ENCODE peak calls at places on chromosomes 3 and 15, in four cellular contexts. M is EH; Z is naive thymus-derived CD4-positive, alpha-beta T cell; L is activated CD4-positive, alpha-beta T cell treated with anti-CD3 and anti-CD28 coated beads, Interleukin-2, amount 10 ng/mL, durations not matched to agents 7 days and 5 days. B is an unnamed sample.

GRCh38 chr15:51232581-51232980 is 105.8 kb downstream of the CYP19A1 start:
- DNase-seq in M (peak; percentile 27), Z (no peak), L (no peak), B (no peak)

GRCh38 chr15:45534821-45535220 is 12.3 kb upstream of the SLC30A4 start:
- DNase-seq in Z (no peak), L (no peak), M (no peak), B (no peak)

GRCh38 chr15:43253431-43254403 is 13.0 kb downstream of the TGM5 start:
- DNase-seq in L (no peak), Z (no peak), M (peak; percentile 30), B (peak; percentile 69)

GRCh38 chr3:186966406-186966805 is 36.1 kb downstream of the ST6GAL1 start:
- DNase-seq in L (no peak), Z (no peak), M (no peak), B (no peak)

GRCh38 chr3:28050895-28051294 is 190.5 kb upstream of the CMC1 start:
- DNase-seq in Z (no peak), L (no peak), M (peak; percentile 12), B (peak; percentile 47)

GRCh38 chr3:42442640-42443039 is 32.2 kb upstream of the LYZL4 start:
- DNase-seq in L (no peak), M (no peak), Z (no peak), B (no peak)

GRCh38 chr3:125350597-125350996 is 24.5 kb downstream of the ZNF148 start:
- DNase-seq in L (no peak), M (no peak), Z (no peak), B (no peak)

GRCh38 chr3:55159016-55159415 is 231.2 kb upstream of the LRTM1 start:
- DNase-seq in M (no peak), Z (no peak), L (no peak), B (no peak)

GRCh38 chr3:58141766-58142345 is 68.9 kb downstream of the DNASE1L3 start:
- DNase-seq in M (no peak), Z (no peak), L (no peak), B (no peak)

GRCh38 chr3:191065183-191065805 is 133.7 kb upstream of the OSTN start:
- DNase-seq in M (peak; percentile 44), Z (no peak), L (no peak), B (no peak)

GRCh38 chr15:101490408-101490891 is 943 bp upstream of the PCSK6 start:
- DNase-seq in Z (no peak), M (no peak), L (no peak), B (no peak)

GRCh38 chr3:62803276-62803675 is 71.9 kb downstream of the CADPS start:
- DNase-seq in L (no peak), Z (no peak), M (no peak), B (no peak)

GRCh38 chr3:144643778-144644191 is 672.2 kb downstream of the DIPK2A start:
- DNase-seq in L (no peak), M (peak; percentile 32), Z (no peak), B (no peak)

GRCh38 chr3:45179163-45179562 is 33.0 kb upstream of the CDCP1 start:
- DNase-seq in Z (no peak), L (no peak), M (no peak), B (no peak)

GRCh38 chr3:119550090-119550910 is 9.1 kb downstream of the CD80 start:
- DNase-seq in L (no peak), Z (no peak), M (no peak), B (no peak)

GRCh38 chr15:47673343-47673761 is 44.0 kb upstream of the SEMA6D start:
- DNase-seq in M (no peak), L (no peak), Z (no peak), B (no peak)